ENCODE peak calls at places on chromosomes 6 and 20, in six cellular contexts. Y, G, P, Q, F and O are unnamed samples.

GRCh38 chr6:35063701-35064507 is 77.2 kb downstream of the TCP11 start:
- DNase-seq in F (no peak), G (no peak), Q (no peak), P (no peak), Y (no peak), O (no peak)

GRCh38 chr6:145561095-145561820 is 174.1 kb downstream of the EPM2A start:
- DNase-seq in F (no peak), P (no peak), Y (no peak), Q (no peak), G (no peak), O (no peak)

GRCh38 chr6:45609141-45609638 is 231.5 kb upstream of the SUPT3H start:
- DNase-seq in Q (peak), G (no peak), Y (peak), P (no peak), F (no peak), O (no peak)

GRCh38 chr20:44615169-44615791 is 32.9 kb downstream of the PKIG start:
- DNase-seq in Q (no peak), F (no peak), P (peak), G (no peak), Y (no peak), O (no peak)

GRCh38 chr6:2861071-2861821 is 19.6 kb upstream of the SERPINB1 start:
- DNase-seq in P (no peak), F (no peak), Q (no peak), Y (no peak), G (no peak), O (no peak)

GRCh38 chr20:60477958-60478357 is 519.7 kb downstream of the CDH26 start:
- DNase-seq in Q (no peak), F (no peak), Y (no peak), G (no peak), P (no peak), O (no peak)

GRCh38 chr6:157944983-157945931 is 36.4 kb upstream of the SYNJ2 start:
- DNase-seq in G (no peak), F (no peak), Q (no peak), Y (no peak), P (no peak), O (no peak)

GRCh38 chr6:106063448-106063850 is 22.7 kb upstream of the PRDM1 start:
- DNase-seq in F (no peak), Q (no peak), G (no peak), P (no peak), Y (no peak), O (no peak)

GRCh38 chr6:159762681-159763293 is 942 bp downstream of the ACAT2 start:
- DNase-seq in F (peak), Q (no peak), Y (peak), P (no peak), G (no peak), O (no peak)

GRCh38 chr6:121522771-121523386 is 87.4 kb downstream of the GJA1 start:
- DNase-seq in P (no peak), F (no peak), Q (no peak), G (no peak), Y (no peak), O (no peak)

GRCh38 chr6:167699141-167700036 is 127.3 kb upstream of the AFDN start:
- DNase-seq in Q (no peak), F (peak), Y (peak), G (peak), P (peak), O (peak)

GRCh38 chr6:65416640-65417039 is 290.4 kb downstream of the EYS start:
- DNase-seq in F (no peak), G (no peak), Y (no peak), P (no peak), Q (no peak), O (no peak)

GRCh38 chr20:36479938-36480337 is 61.4 kb upstream of the MYL9 start:
- DNase-seq in G (no peak), Q (no peak), Y (no peak), P (no peak), F (no peak), O (no peak)

GRCh38 chr6:152323376-152323775 is 313.8 kb downstream of the SYNE1 start:
- DNase-seq in Y (no peak), P (no peak), Q (no peak), G (no peak), F (no peak), O (no peak)

GRCh38 chr6:86775893-86776292 is 161.4 kb upstream of the HTR1E start:
- DNase-seq in Q (no peak), G (no peak), P (no peak), F (no peak), Y (no peak), O (no peak)

GRCh38 chr6:155132617-155133016 is 131.2 kb upstream of the CLDN20 start:
- DNase-seq in Y (no peak), G (no peak), P (no peak), F (no peak), Q (no peak), O (no peak)

GRCh38 chr6:73169111-73169510 is 56.2 kb downstream of the KHDC1L start:
- DNase-seq in G (no peak), Q (no peak), P (no peak), Y (no peak), F (no peak), O (no peak)

GRCh38 chr20:3889489-3890409 is 562 bp downstream of the PANK2 start:
- DNase-seq in F (peak), Q (peak), P (peak), Y (peak), G (peak), O (no peak)

GRCh38 chr6:2989332-2990178 is 10.1 kb upstream of the NQO2 start:
- DNase-seq in G (peak), Q (peak), Y (peak), F (peak), P (peak), O (peak)

GRCh38 chr6:169965239-169965638 is 213.8 kb downstream of the ERMARD start:
- DNase-seq in Q (no peak), P (no peak), G (no peak), F (no peak), Y (no peak), O (no peak)

GRCh38 chr6:5331860-5332442 is 70.6 kb downstream of the FARS2 start:
- DNase-seq in G (no peak), F (no peak), Q (no peak), Y (no peak), P (no peak), O (no peak)

GRCh38 chr6:154485784-154486183 is 24.7 kb downstream of the CNKSR3 start:
- DNase-seq in Y (no peak), P (no peak), G (no peak), Q (no peak), F (peak), O (no peak)

GRCh38 chr6:140320081-140320798 is 945.8 kb upstream of the CITED2 start:
- DNase-seq in P (no peak), G (no peak), Q (no peak), Y (no peak), F (no peak), O (no peak)

GRCh38 chr6:71080151-71080550 is 123.3 kb upstream of the B3GAT2 start:
- DNase-seq in Y (no peak), P (no peak), Q (no peak), F (no peak), G (no peak), O (no peak)

GRCh38 chr6:152948150-152948768 is 34.6 kb downstream of the FBXO5 start:
- DNase-seq in Q (no peak), P (no peak), F (no peak), Y (no peak), G (no peak), O (no peak)

GRCh38 chr6:15945593-15946159 is 183.2 kb upstream of the MYLIP start:
- DNase-seq in P (no peak), F (no peak), G (no peak), Y (no peak), Q (no peak), O (peak)

GRCh38 chr6:89999995-90000825 is 105.9 kb downstream of the GJA10 start:
- DNase-seq in P (no peak), G (no peak), F (no peak), Q (no peak), Y (no peak), O (no peak)

GRCh38 chr6:168597471-168597875 is 156.5 kb downstream of the SMOC2 start:
- DNase-seq in Q (no peak), Y (no peak), P (no peak), F (no peak), G (no peak), O (no peak)

GRCh38 chr6:7973603-7974002 is 63.0 kb upstream of the TXNDC5 start:
- DNase-seq in G (no peak), Y (no peak), P (no peak), Q (no peak), F (no peak), O (no peak)

GRCh38 chr6:16090452-16090851 is 38.4 kb upstream of the MYLIP start:
- DNase-seq in Y (no peak), P (no peak), F (no peak), Q (no peak), G (no peak), O (no peak)

GRCh38 chr6:97963148-97963680 is 680.2 kb upstream of the MMS22L start:
- DNase-seq in Q (no peak), G (no peak), P (no peak), Y (no peak), F (no peak), O (no peak)

GRCh38 chr20:1466211-1467081 is at the start of gene NSFL1C:
- DNase-seq in Q (peak), Y (peak), G (peak), F (peak), P (peak), O (peak)
- TF ChIP-seq POLR2A in Q (peak), Y (no peak), G (peak), F (peak), P (peak), O (peak)

DNA sequence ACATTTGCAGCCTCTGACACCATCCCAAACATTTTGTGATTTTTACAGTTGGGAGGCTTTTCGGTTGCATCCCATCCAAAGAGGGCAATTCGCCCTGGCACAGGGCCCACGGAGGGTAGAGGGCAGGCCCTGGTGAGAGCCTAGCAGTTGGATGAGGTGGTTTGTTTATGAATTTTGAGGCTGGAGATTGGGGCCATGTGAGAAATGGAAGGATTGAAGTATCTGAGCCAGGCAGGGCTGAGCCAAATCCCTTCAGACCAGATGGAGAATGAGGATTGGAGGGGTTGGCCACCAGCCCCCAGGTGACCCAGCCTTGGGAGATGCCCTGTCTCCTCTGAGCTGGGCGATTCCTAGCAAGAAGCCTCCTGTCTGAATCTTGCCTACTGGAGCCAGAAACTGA is 52.6 kb upstream of the CCDC167 start:
- DNase-seq in Q (no peak), F (no peak), G (no peak), Y (no peak), P (no peak), O (no peak)
- TF ChIP-seq POLR2A in Q (no peak), F (no peak), G (no peak), Y (no peak), P (no peak), O (no peak)

GRCh38 chr20:58889334-58890072 is 37.0 kb downstream of the GNAS start:
- DNase-seq in Q (no peak), Y (no peak), P (no peak), F (no peak), G (no peak), O (no peak)

GRCh38 chr20:58890073-58890453 is 37.5 kb downstream of the GNAS start:
- DNase-seq in F (no peak), G (no peak), Q (no peak), Y (no peak), P (no peak), O (no peak)

GRCh38 chr20:58891686-58892125 is 39.2 kb downstream of the GNAS start:
- DNase-seq in G (peak), P (no peak), F (peak), Q (no peak), Y (no peak), O (peak)

GRCh38 chr20:58891076-58891685 is 38.7 kb downstream of the GNAS start:
- DNase-seq in P (peak), Y (peak), Q (peak), F (peak), G (peak), O (peak)

DNA sequence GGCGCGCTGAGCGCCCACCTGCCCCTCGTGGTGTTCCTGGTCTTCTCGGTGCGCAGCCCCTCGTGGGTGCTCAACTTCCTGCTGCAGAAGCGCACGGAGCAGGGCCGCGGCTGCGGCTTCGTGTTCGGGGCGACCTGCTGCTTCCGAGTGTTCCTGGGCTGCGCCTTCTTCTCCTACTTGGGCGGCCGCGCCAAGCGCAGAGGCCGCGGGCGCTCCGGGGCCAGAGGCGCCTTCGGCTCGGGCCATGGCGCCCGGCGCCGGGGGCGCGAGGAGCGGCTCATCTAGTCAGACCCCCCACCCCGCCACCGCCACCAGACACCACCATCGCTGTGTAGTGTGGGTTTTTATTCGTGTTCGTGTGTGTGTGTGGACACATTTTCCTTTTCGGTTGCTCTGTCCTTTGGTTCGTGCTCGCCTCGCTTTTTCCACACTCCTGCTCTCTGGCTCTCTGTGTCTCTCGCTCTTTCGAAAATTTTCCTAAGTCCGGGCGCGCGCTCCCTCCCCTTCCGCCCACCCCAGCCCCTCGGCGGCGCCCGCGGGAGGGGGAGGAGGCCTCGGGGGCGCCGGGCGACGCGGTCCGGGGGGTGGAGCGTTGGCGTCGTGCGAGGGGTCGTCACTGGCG is 38.0 kb downstream of the GNAS start:
- DNase-seq in Q (peak), Y (peak), P (peak), F (peak), G (peak), O (peak)
- TF ChIP-seq POLR2A in Q (peak), Y (no peak), P (peak), F (no peak), G (no peak), O (no peak)

DNA sequence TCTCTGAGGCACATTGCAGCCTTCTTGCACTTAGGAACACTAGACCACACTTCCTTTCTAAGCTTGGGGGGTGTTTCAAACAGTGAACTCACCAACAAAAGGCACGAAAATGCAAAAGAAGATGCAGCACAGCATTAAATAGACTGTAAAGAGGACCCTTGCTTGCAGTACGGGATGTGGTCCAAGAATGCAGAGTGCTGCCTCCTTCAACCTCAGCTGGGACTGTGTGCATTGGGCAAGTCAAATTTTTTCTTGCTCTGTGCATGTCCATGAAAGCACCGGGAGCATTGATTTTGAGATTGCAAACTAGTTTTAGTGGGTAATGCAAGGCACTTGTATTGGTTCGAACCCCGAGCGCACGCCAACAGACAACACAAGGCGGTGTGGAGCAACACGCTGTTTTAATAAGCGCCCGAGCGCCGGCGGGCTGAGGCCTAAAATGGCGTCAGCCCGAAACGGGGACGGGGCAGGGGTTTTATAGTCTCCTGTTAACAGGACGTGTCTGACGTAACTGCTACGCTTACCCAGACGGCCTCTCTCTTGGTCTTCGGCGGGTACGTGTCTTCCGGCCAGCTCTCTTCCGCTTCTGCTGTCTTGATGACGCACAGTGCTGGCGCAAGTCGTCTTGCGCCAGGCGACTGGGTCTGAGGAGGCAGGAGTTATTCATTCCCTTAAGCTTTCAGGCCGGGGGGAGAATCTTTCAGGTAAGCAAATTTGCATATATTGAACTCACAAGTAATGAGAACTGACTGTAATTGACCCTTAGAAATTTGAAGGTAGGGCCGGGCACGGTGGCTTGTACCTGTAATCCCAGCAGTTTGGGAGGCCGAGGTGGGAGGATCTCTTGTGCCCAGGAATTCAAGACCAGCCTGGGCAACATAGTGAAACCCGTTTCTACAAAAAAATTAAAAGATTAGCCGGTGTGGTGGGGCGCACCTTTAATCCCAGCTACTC is 18.7 kb upstream of the ZFP64 start:
- DNase-seq in P (no peak), F (no peak), G (no peak), Q (no peak), Y (no peak), O (no peak)
- TF ChIP-seq POLR2A in P (no peak), F (no peak), G (no peak), Q (no peak), Y (no peak), O (no peak)

GRCh38 chr20:58991720-58992119 is 10.7 kb downstream of the NELFCD start:
- DNase-seq in Y (no peak), F (peak), G (no peak), Q (no peak), P (no peak), O (no peak)
- TF ChIP-seq POLR2A in Y (no peak), F (no peak), G (no peak), Q (no peak), P (no peak), O (no peak)

GRCh38 chr6:166274163-166274562 is 34.0 kb downstream of the PRR18 start:
- DNase-seq in Y (no peak), P (no peak), F (no peak), G (no peak), Q (no peak), O (no peak)
- TF ChIP-seq POLR2A in Y (no peak), P (no peak), F (no peak), G (no peak), Q (no peak), O (no peak)

GRCh38 chr6:166388605-166389004 is 5.9 kb upstream of the MPC1 start:
- DNase-seq in G (no peak), P (no peak), F (no peak), Y (no peak), Q (no peak), O (no peak)

GRCh38 chr6:166387642-166388325 is 5.0 kb upstream of the MPC1 start:
- DNase-seq in Q (no peak), F (no peak), G (no peak), Y (no peak), P (no peak), O (no peak)

GRCh38 chr6:166386111-166386510 is 3.4 kb upstream of the MPC1 start:
- DNase-seq in P (no peak), Q (no peak), G (no peak), Y (no peak), F (no peak), O (no peak)

GRCh38 chr6:166393535-166393823 is 10.7 kb upstream of the MPC1 start:
- DNase-seq in P (no peak), Y (no peak), G (no peak), F (no peak), Q (no peak), O (no peak)

DNA sequence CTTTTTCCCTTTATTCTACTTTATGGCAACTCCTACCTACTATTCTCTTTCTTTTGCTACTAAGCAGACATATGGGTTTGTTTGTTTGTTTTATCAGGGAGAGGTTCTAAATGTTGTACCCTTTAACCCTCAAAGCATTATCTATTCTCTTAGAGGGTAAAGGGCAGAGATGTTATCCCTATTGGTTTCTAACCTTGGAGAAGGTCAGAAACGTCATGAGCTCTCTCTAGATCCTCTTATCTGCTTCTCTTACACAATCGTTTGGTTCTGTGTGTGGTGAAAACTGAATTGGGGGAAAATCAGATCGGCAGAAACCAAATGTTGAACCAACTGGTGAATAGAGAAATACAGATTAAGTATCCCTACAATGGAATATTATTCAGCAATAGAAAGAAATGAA is 6.4 kb upstream of the MPC1 start:
- DNase-seq in Y (no peak), Q (no peak), P (no peak), G (no peak), F (no peak), O (no peak)
- TF ChIP-seq POLR2A in Y (no peak), Q (no peak), P (no peak), G (no peak), F (no peak), O (no peak)